ENCODE peak calls at places on chromosomes 12 and 14, in seven cellular contexts. U is psoas muscle, M is lower lobe of right lung, B is stomach, J is fibroblast of lung, Q is OCI-LY7, Z is IMR-90. T is an unnamed sample. For H3K4me1, the result is how much of the 10 kb centered on the place peaks cover.

GRCh38 chr14:37566811-37567371 is 28.2 kb downstream of the FOXA1 start:
- DNase-seq in M (no peak), Q (no peak), J (peak), U (no peak), B (no peak), Z (no peak), T (no peak)

GRCh38 chr12:42958271-42958674 is 368.7 kb upstream of the PRICKLE1 start:
- DNase-seq in U (no peak), Z (peak), J (peak), M (no peak), B (no peak), Q (no peak), T (peak)

GRCh38 chr12:104680070-104680469 is 223.3 kb downstream of the CHST11 start:
- DNase-seq in Q (peak), Z (peak), U (no peak), B (no peak), M (no peak), J (no peak), T (peak)

GRCh38 chr12:117646595-117646994 is 285.2 kb upstream of the NOS1 start:
- DNase-seq in U (no peak), Z (no peak), M (no peak), B (no peak), Q (no peak), J (no peak), T (no peak)

GRCh38 chr12:57688931-57689330 is 5.0 kb upstream of the OS9 start:
- DNase-seq in Z (no peak), U (no peak), Q (no peak), M (no peak), J (no peak), B (no peak), T (no peak)

GRCh38 chr14:92652413-92653151 is 95.8 kb downstream of the LGMN start:
- DNase-seq in Q (no peak), M (no peak), Z (no peak), J (no peak), U (no peak), B (no peak), T (no peak)

GRCh38 chr12:66049538-66050282 is 80.8 kb downstream of the LLPH start:
- DNase-seq in M (no peak), J (peak), U (no peak), Z (peak), B (no peak), Q (no peak), T (no peak)

GRCh38 chr14:30337456-30337855 is 221.5 kb upstream of the G2E3 start:
- DNase-seq in B (no peak), U (no peak), Q (no peak), J (no peak), M (no peak), Z (no peak), T (no peak)

GRCh38 chr12:116244001-116244400 is 33.5 kb downstream of the MED13L start:
- DNase-seq in Q (no peak), M (no peak), B (no peak), Z (peak), U (no peak), J (peak), T (no peak)

GRCh38 chr12:19423531-19423930 is 15.8 kb upstream of the AEBP2 start:
- DNase-seq in Q (no peak), J (no peak), U (no peak), Z (no peak), M (no peak), B (no peak), T (no peak)

GRCh38 chr12:123916729-123917128 is 55.9 kb downstream of the CCDC92 start:
- DNase-seq in B (no peak), U (no peak), Z (peak), Q (no peak), J (peak), M (no peak), T (no peak)

GRCh38 chr12:113273053-113273725 is 51.9 kb downstream of the TPCN1 start:
- DNase-seq in Q (no peak), Z (peak), J (peak), U (no peak), B (no peak), M (no peak), T (no peak)

GRCh38 chr12:40331886-40332285 is 107.1 kb downstream of the LRRK2 start:
- DNase-seq in B (no peak), M (no peak), Z (no peak), J (peak), Q (no peak), U (no peak), T (no peak)

GRCh38 chr12:67422081-67422480 is 152.9 kb downstream of the CAND1 start:
- DNase-seq in U (no peak), Z (no peak), Q (no peak), B (no peak), J (no peak), M (no peak), T (no peak)

GRCh38 chr14:77717608-77718305 is 9.9 kb downstream of the SLIRP start:
- DNase-seq in Z (no peak), M (no peak), U (no peak), J (no peak), Q (no peak), B (no peak), T (no peak)

GRCh38 chr14:64772394-64772950 is 68.2 kb downstream of the PLEKHG3 start:
- DNase-seq in J (no peak), M (no peak), Q (no peak), Z (no peak), U (no peak), B (no peak), T (no peak)

GRCh38 chr12:93581370-93581769 is 8.9 kb downstream of the SOCS2 start:
- DNase-seq in Q (no peak), J (no peak), B (no peak), Z (no peak), M (no peak), U (no peak), T (no peak)

GRCh38 chr14:100143523-100143922 is 15.9 kb downstream of the DEGS2 start:
- DNase-seq in B (no peak), Q (no peak), U (no peak), M (no peak), J (no peak), Z (no peak), T (no peak)

GRCh38 chr12:3431685-3432084 is 59.3 kb upstream of the PRMT8 start:
- DNase-seq in Z (no peak), J (no peak), Q (no peak), M (no peak), U (no peak), B (peak), T (no peak)

GRCh38 chr12:90572778-90573177 is 382.2 kb downstream of the CCER1 start:
- DNase-seq in Z (no peak), J (no peak), U (no peak), Q (no peak), B (no peak), M (no peak), T (no peak)

GRCh38 chr14:23302290-23303225 is at the start of gene PPP1R3E:
- DNase-seq in M (peak), Q (peak), B (peak), U (peak), Z (peak), J (peak), T (peak)

GRCh38 chr14:90820958-90821357 is 4.7 kb upstream of the TTC7B start:
- DNase-seq in B (peak), M (no peak), Q (no peak), Z (peak), J (peak), U (no peak), T (no peak)

GRCh38 chr14:99644723-99645544 is at the start of gene HHIPL1:
- DNase-seq in Z (peak), M (no peak), B (no peak), Q (no peak), U (peak), J (peak), T (no peak)

GRCh38 chr14:77313374-77313773 is 7.3 kb downstream of the POMT2 start:
- DNase-seq in J (no peak), U (no peak), Z (no peak), Q (no peak), B (no peak), M (no peak), T (no peak)

GRCh38 chr12:124831590-124831989 is 32.1 kb downstream of the SCARB1 start:
- DNase-seq in M (no peak), B (no peak), Z (no peak), U (no peak), Q (no peak), J (no peak), T (no peak)

GRCh38 chr12:42129595-42130204 is 15.0 kb downstream of the GXYLT1 start:
- DNase-seq in U (no peak), M (no peak), B (no peak), J (peak), Q (peak), Z (peak), T (peak)

GRCh38 chr12:64825143-64826011 is 930 bp downstream of the TBC1D30 start:
- DNase-seq in U (no peak), Q (no peak), M (no peak), Z (no peak), J (no peak), B (peak), T (no peak)

GRCh38 chr14:92465353-92466067 is 48.1 kb upstream of the RIN3 start:
- DNase-seq in Q (no peak), U (no peak), J (no peak), B (no peak), M (no peak), Z (no peak), T (no peak)

GRCh38 chr14:31090872-31091764 is 64.9 kb upstream of the STRN3 start:
- DNase-seq in J (peak), Z (peak), Q (no peak), U (no peak), M (no peak), B (no peak), T (no peak)

GRCh38 chr12:98572010-98572409 is 21.5 kb upstream of the SLC25A3 start:
- DNase-seq in M (no peak), B (no peak), Q (peak), Z (no peak), U (no peak), J (no peak), T (no peak)

GRCh38 chr14:91417983-91418386 is 365 bp upstream of the CCDC88C start:
- DNase-seq in M (peak), Q (peak), J (no peak), U (peak), B (peak), Z (no peak), T (peak)

GRCh38 chr14:88553886-88554457 is 835 bp downstream of the PTPN21 start:
- DNase-seq in Z (peak), J (peak), Q (no peak), B (no peak), M (no peak), U (no peak), T (no peak)

GRCh38 chr14:65070710-65071033 is 31.6 kb downstream of the MAX start:
- DNase-seq in Z (peak), U (no peak), Q (no peak), J (no peak), M (no peak), B (peak), T (peak)

GRCh38 chr12:52952082-52952801 is 3.3 kb downstream of the KRT18 start:
- DNase-seq in Q (no peak), Z (no peak), U (no peak), J (no peak), B (peak), M (peak), T (no peak)

GRCh38 chr12:87953257-87953860 is 75.8 kb downstream of the C12orf50 start:
- DNase-seq in B (no peak), Z (peak), U (no peak), Q (peak), J (peak), M (no peak), T (peak)

GRCh38 chr12:9697619-9698018 is 28.1 kb downstream of the CLEC2D start:
- DNase-seq in U (no peak), J (no peak), Z (no peak), B (no peak), M (no peak), Q (no peak), T (no peak)
- H3K4me1 ChIP-seq in U (under half), J (under half), Z (under half), B (under half), M (under half), Q (under half), T (under half)

GRCh38 chr14:36317650-36318049 is 2.8 kb downstream of the MBIP start:
- DNase-seq in U (no peak), J (peak), B (no peak), Z (peak), M (no peak), Q (no peak), T (no peak)

GRCh38 chr14:36313206-36313605 is 7.2 kb downstream of the MBIP start:
- DNase-seq in J (no peak), Q (no peak), U (no peak), M (no peak), B (no peak), Z (no peak), T (no peak)

GRCh38 chr14:36315159-36315853 is 5.1 kb downstream of the MBIP start:
- DNase-seq in U (no peak), Q (no peak), Z (no peak), B (no peak), M (no peak), J (no peak), T (no peak)

GRCh38 chr14:36313898-36314297 is 6.5 kb downstream of the MBIP start:
- DNase-seq in B (no peak), J (no peak), M (no peak), Z (no peak), Q (no peak), U (no peak), T (no peak)

GRCh38 chr14:36316131-36316530 is 4.3 kb downstream of the MBIP start:
- DNase-seq in B (no peak), Z (no peak), Q (no peak), J (no peak), U (no peak), M (no peak), T (no peak)
- H3K4me1 ChIP-seq in B (half or more), Z (under half), Q (under half), J (under half), U (under half), M (under half), T (under half)

GRCh38 chr14:68740798-68741480 is 51.9 kb downstream of the ZFP36L1 start:
- DNase-seq in Q (no peak), B (no peak), Z (no peak), M (no peak), J (no peak), U (no peak), T (no peak)

GRCh38 chr14:68735836-68736235 is 57.0 kb downstream of the ZFP36L1 start:
- DNase-seq in Z (no peak), M (no peak), B (no peak), U (no peak), Q (no peak), J (no peak), T (no peak)

GRCh38 chr14:68736519-68736918 is 56.3 kb downstream of the ZFP36L1 start:
- DNase-seq in B (no peak), U (no peak), J (no peak), M (no peak), Q (no peak), Z (no peak), T (no peak)

GRCh38 chr14:68739701-68740100 is 53.2 kb downstream of the ZFP36L1 start:
- DNase-seq in M (no peak), U (no peak), Z (no peak), J (no peak), B (no peak), Q (no peak), T (no peak)

GRCh38 chr14:68738559-68738958 is 54.3 kb downstream of the ZFP36L1 start:
- DNase-seq in J (no peak), Q (no peak), Z (no peak), M (no peak), U (no peak), B (no peak), T (no peak)
- H3K4me1 ChIP-seq in J (under half), Q (half or more), Z (under half), M (under half), U (under half), B (under half), T (under half)

DNA sequence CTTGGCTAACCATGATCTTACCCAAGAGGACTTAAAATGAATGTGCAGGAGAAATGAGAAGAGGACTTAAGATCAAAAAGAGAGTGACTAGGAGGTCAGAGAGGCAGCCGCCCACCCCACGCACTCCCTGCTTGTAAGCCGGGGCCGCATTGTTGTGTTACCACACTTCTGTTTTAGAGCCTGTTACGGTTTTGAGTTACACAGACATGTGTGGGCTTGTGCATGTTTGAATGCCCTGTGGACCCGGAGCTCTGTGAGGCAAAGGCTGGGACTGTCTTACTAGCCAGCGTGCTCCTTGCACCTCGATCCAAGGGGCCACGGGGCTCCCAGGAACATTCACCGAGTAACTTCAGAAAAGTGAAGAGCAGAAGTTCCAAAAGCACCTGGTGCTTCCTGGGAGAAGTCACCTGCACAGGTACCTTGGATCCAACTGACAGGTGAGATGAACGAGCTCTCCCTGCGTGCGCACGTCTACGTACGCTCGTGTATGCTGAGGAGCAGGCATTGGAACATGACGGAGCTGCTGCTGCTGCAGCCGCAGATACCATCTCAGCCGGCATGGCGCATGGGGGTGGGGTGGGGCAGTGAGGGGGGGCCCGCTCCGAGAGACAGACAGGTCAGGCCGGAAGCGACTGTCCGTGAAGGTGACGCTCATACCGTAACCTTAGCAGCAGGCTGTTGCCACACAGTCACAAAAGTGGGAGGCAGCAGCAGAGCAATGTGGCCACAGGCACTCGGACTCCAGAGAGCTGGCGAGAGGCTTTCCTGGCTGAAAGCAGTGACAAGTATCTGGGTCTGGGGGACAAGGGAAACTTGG is 23.7 kb downstream of the SFSWAP start:
- DNase-seq in U (no peak), B (no peak), Q (no peak), M (no peak), Z (no peak), J (no peak), T (no peak)
- H3K4me1 ChIP-seq in U (under half), B (under half), Q (under half), M (under half), Z (under half), J (under half), T (under half)

DNA sequence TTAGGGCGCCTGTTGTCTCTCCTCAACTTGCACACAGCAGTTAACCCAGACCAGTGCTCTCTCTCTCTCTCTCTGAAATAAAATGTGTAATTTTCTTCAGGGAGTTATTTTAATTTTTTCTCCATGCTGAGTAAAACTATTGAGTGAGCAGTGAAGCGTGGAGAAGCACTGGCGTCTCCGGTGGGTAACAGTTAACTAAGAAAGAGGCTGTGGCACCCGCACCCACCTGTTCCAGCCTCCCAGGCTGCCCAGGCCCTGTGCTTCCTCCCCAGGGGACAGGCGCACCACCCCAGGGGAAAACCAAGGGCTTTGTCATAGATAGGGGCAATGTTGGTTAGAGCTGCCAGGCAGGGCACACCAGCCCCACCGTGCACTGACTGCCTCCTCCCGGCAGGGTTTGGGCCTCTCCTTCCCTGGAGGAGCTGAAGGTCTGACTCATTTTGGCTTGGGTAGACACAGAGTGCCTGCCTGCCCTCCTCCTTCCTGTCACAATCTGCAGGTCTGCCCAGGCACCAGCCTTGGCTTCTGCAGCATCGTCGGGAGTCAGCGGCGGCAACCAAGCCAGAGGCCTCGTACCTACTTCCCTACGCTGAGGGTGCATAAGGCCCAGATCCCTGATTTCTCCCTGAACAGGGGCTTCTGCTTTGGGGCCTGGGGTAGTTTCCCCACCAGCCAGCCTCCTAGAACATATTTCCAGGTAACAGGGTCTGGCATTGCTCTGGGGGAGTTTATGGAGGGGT is 3.9 kb downstream of the HOXC5 start:
- DNase-seq in U (peak), J (no peak), Z (no peak), Q (peak), B (no peak), M (no peak), T (peak)
- H3K4me1 ChIP-seq in U (under half), J (under half), Z (under half), Q (under half), B (under half), M (under half), T (under half)

GRCh38 chr12:122399254-122399591 is 23.2 kb downstream of the CLIP1 start:
- DNase-seq in Z (peak), Q (no peak), B (no peak), U (no peak), M (no peak), J (no peak), T (no peak)

GRCh38 chr12:122393822-122394221 is 28.6 kb downstream of the CLIP1 start:
- DNase-seq in M (no peak), Z (no peak), J (no peak), Q (no peak), B (no peak), U (no peak), T (no peak)

GRCh38 chr12:122392411-122392810 is 30.1 kb downstream of the CLIP1 start:
- DNase-seq in J (no peak), Z (no peak), M (no peak), Q (no peak), U (no peak), B (no peak), T (no peak)

GRCh38 chr12:122395319-122395718 is 27.1 kb downstream of the CLIP1 start:
- DNase-seq in M (no peak), B (no peak), J (peak), U (no peak), Q (no peak), Z (peak), T (no peak)

DNA sequence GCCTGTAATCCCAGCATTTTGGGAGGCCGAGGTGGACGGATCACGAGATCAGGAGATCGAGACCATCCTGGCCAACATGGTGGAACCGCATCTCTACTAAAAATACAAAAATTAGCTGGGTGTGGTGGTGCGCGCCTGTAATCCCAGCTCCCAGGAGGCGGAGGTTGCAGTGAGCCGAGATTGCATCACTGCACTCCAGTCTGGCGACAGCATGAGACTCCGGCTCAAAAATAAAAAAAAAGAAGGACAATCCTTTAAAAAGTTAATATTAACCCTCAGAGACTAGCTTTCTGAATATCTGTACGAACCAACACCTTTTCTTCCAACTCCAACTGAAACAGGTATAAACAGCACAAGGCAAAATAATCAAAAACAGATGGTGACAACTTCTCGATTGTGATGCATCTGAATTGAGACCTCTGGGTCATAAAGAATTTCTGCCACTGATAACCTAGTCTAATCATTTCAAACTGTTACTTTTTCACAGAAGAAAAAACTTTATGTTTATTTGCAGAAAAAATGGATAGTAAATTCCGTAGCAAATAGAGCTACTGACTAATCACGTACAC is 27.8 kb downstream of the CLIP1 start:
- DNase-seq in Q (no peak), J (no peak), U (peak), Z (no peak), B (no peak), M (no peak), T (no peak)
- H3K4me1 ChIP-seq in Q (under half), J (under half), U (under half), Z (under half), B (under half), M (under half), T (under half)